ENCODE peak calls at places on chromosomes 2 and 18, in ten cellular contexts. One of them, this sample, is unnamed.

GRCh38 chr2:199463708-199464613 is 6.2 kb upstream of the SATB2 start:
- DNase-seq in right lobe of liver: peak; percentile 55
- DNase-seq in SK-N-SH: peak; percentile 33
- DNase-seq in Peyer's patch: no peak
- DNase-seq in upper lobe of right lung: no peak
- DNase-seq in CD8-positive, alpha-beta T cell: no peak
- DNase-seq in mesendoderm: no peak
- DNase-seq in right atrium auricular region: no peak
- DNase-seq in stomach: no peak
- DNase-seq in A549: no peak
- DNase-seq in this sample: no peak

GRCh38 chr18:14086459-14087231 is 45.6 kb downstream of the ZNF519 start:
- DNase-seq in right lobe of liver: no peak
- DNase-seq in SK-N-SH: peak; percentile 45
- DNase-seq in Peyer's patch: no peak
- DNase-seq in upper lobe of right lung: no peak
- DNase-seq in CD8-positive, alpha-beta T cell: no peak
- DNase-seq in mesendoderm: peak; percentile 74
- DNase-seq in right atrium auricular region: no peak
- DNase-seq in stomach: no peak
- DNase-seq in A549: peak; percentile 2
- DNase-seq in this sample: no peak

GRCh38 chr2:65939687-65940086 is 495.2 kb upstream of the MEIS1 start:
- DNase-seq in right lobe of liver: no peak
- DNase-seq in SK-N-SH: no peak
- DNase-seq in Peyer's patch: no peak
- DNase-seq in upper lobe of right lung: no peak
- DNase-seq in CD8-positive, alpha-beta T cell: no peak
- DNase-seq in mesendoderm: no peak
- DNase-seq in right atrium auricular region: no peak
- DNase-seq in stomach: no peak
- DNase-seq in A549: no peak
- DNase-seq in this sample: no peak

GRCh38 chr18:11948852-11949523 is 32.3 kb upstream of the IMPA2 start:
- DNase-seq in right lobe of liver: no peak
- DNase-seq in SK-N-SH: no peak
- DNase-seq in Peyer's patch: no peak
- DNase-seq in upper lobe of right lung: no peak
- DNase-seq in CD8-positive, alpha-beta T cell: no peak
- DNase-seq in mesendoderm: peak; percentile 60
- DNase-seq in right atrium auricular region: no peak
- DNase-seq in stomach: no peak
- DNase-seq in A549: no peak
- DNase-seq in this sample: no peak

GRCh38 chr18:23317975-23318675 is 135.0 kb upstream of the RIOK3 start:
- DNase-seq in right lobe of liver: no peak
- DNase-seq in SK-N-SH: no peak
- DNase-seq in Peyer's patch: no peak
- DNase-seq in upper lobe of right lung: no peak
- DNase-seq in CD8-positive, alpha-beta T cell: no peak
- DNase-seq in mesendoderm: no peak
- DNase-seq in right atrium auricular region: no peak
- DNase-seq in stomach: no peak
- DNase-seq in A549: no peak
- DNase-seq in this sample: no peak

GRCh38 chr2:218501665-218502064 is 66.5 kb downstream of the USP37 start:
- DNase-seq in right lobe of liver: no peak
- DNase-seq in SK-N-SH: no peak
- DNase-seq in Peyer's patch: no peak
- DNase-seq in upper lobe of right lung: no peak
- DNase-seq in CD8-positive, alpha-beta T cell: no peak
- DNase-seq in mesendoderm: peak; percentile 84
- DNase-seq in right atrium auricular region: no peak
- DNase-seq in stomach: no peak
- DNase-seq in A549: no peak
- DNase-seq in this sample: no peak

GRCh38 chr2:174332607-174333001 is 2.1 kb upstream of the SP9 start:
- DNase-seq in right lobe of liver: no peak
- DNase-seq in SK-N-SH: no peak
- DNase-seq in Peyer's patch: no peak
- DNase-seq in upper lobe of right lung: no peak
- DNase-seq in CD8-positive, alpha-beta T cell: no peak
- DNase-seq in mesendoderm: peak; percentile 85
- DNase-seq in right atrium auricular region: no peak
- DNase-seq in stomach: no peak
- DNase-seq in A549: no peak
- DNase-seq in this sample: no peak

GRCh38 chr2:98479959-98480524 is 35.4 kb downstream of the INPP4A start:
- DNase-seq in right lobe of liver: peak; percentile 81
- DNase-seq in SK-N-SH: peak; percentile 83
- DNase-seq in Peyer's patch: no peak
- DNase-seq in upper lobe of right lung: peak; percentile 74
- DNase-seq in CD8-positive, alpha-beta T cell: no peak
- DNase-seq in mesendoderm: peak; percentile 46
- DNase-seq in right atrium auricular region: no peak
- DNase-seq in stomach: peak; percentile 77
- DNase-seq in A549: no peak
- DNase-seq in this sample: peak; percentile 76

GRCh38 chr18:22831441-22831904 is 101.7 kb upstream of the RBBP8 start:
- DNase-seq in right lobe of liver: no peak
- DNase-seq in SK-N-SH: no peak
- DNase-seq in Peyer's patch: no peak
- DNase-seq in upper lobe of right lung: no peak
- DNase-seq in CD8-positive, alpha-beta T cell: no peak
- DNase-seq in mesendoderm: peak; percentile 38
- DNase-seq in right atrium auricular region: no peak
- DNase-seq in stomach: no peak
- DNase-seq in A549: no peak
- DNase-seq in this sample: no peak

GRCh38 chr2:74131901-74132300 is 15.8 kb downstream of the BOLA3 start:
- DNase-seq in right lobe of liver: no peak
- DNase-seq in SK-N-SH: no peak
- DNase-seq in Peyer's patch: no peak
- DNase-seq in upper lobe of right lung: no peak
- DNase-seq in CD8-positive, alpha-beta T cell: no peak
- DNase-seq in mesendoderm: no peak
- DNase-seq in right atrium auricular region: no peak
- DNase-seq in stomach: no peak
- DNase-seq in A549: no peak
- DNase-seq in this sample: no peak

GRCh38 chr2:101704816-101705565 is 7.5 kb downstream of the MAP4K4 start:
- DNase-seq in right lobe of liver: no peak
- DNase-seq in SK-N-SH: no peak
- DNase-seq in Peyer's patch: no peak
- DNase-seq in upper lobe of right lung: no peak
- DNase-seq in CD8-positive, alpha-beta T cell: peak; percentile 36
- DNase-seq in mesendoderm: no peak
- DNase-seq in right atrium auricular region: no peak
- DNase-seq in stomach: no peak
- DNase-seq in A549: no peak
- DNase-seq in this sample: no peak

GRCh38 chr2:55901941-55902340 is 21.6 kb downstream of the EFEMP1 start:
- DNase-seq in right lobe of liver: no peak
- DNase-seq in SK-N-SH: no peak
- DNase-seq in Peyer's patch: no peak
- DNase-seq in upper lobe of right lung: no peak
- DNase-seq in CD8-positive, alpha-beta T cell: no peak
- DNase-seq in mesendoderm: no peak
- DNase-seq in right atrium auricular region: no peak
- DNase-seq in stomach: no peak
- DNase-seq in A549: no peak
- DNase-seq in this sample: no peak

GRCh38 chr2:44273596-44273995 is 1.7 kb upstream of the SLC3A1 start:
- DNase-seq in right lobe of liver: no peak
- DNase-seq in SK-N-SH: no peak
- DNase-seq in Peyer's patch: no peak
- DNase-seq in upper lobe of right lung: no peak
- DNase-seq in CD8-positive, alpha-beta T cell: no peak
- DNase-seq in mesendoderm: no peak
- DNase-seq in right atrium auricular region: no peak
- DNase-seq in stomach: no peak
- DNase-seq in A549: no peak
- DNase-seq in this sample: no peak

GRCh38 chr2:179263015-179263414 is 1.6 kb downstream of the SESTD1 start:
- DNase-seq in right lobe of liver: no peak
- DNase-seq in SK-N-SH: no peak
- DNase-seq in Peyer's patch: no peak
- DNase-seq in upper lobe of right lung: no peak
- DNase-seq in CD8-positive, alpha-beta T cell: no peak
- DNase-seq in mesendoderm: no peak
- DNase-seq in right atrium auricular region: no peak
- DNase-seq in stomach: no peak
- DNase-seq in A549: no peak
- DNase-seq in this sample: no peak

GRCh38 chr2:172434821-172435607 is 7.6 kb downstream of the ITGA6 start:
- DNase-seq in right lobe of liver: no peak
- DNase-seq in SK-N-SH: no peak
- DNase-seq in Peyer's patch: no peak
- DNase-seq in upper lobe of right lung: no peak
- DNase-seq in CD8-positive, alpha-beta T cell: peak; percentile 65
- DNase-seq in mesendoderm: peak; percentile 59
- DNase-seq in right atrium auricular region: no peak
- DNase-seq in stomach: no peak
- DNase-seq in A549: no peak
- DNase-seq in this sample: no peak

DNA sequence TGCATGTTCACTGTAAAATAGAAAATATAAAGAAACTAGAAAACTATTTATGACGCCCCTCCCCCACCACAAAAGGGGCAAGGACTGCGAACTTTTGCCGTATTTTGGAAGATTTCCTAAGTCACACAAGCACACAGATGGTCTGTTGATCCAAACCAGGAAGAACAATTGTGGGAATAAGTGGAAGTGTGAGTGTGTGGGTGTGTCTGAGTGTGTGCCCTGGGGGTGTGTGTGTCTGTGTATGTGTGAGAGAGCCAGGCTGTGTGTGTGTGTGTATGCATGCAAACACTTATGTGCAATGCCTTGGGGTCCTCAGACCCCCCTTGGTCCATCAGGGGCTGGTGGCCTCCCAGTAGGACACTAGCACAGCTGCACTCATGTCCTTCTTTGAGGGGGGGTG is 43.1 kb downstream of the HPCAL1 start:
- DNase-seq in right lobe of liver: peak; percentile 11
- DNase-seq in SK-N-SH: no peak
- DNase-seq in Peyer's patch: no peak
- DNase-seq in upper lobe of right lung: no peak
- DNase-seq in CD8-positive, alpha-beta T cell: no peak
- DNase-seq in mesendoderm: no peak
- DNase-seq in right atrium auricular region: no peak
- DNase-seq in stomach: no peak
- DNase-seq in A549: no peak
- DNase-seq in this sample: no peak
- H3K4me1 ChIP-seq in right lobe of liver: no peaks in the 10 kb centered on the region
- H3K4me1 ChIP-seq in SK-N-SH: peaks cover 51% of the 10 kb centered on the region
- H3K4me1 ChIP-seq in Peyer's patch: no peaks in the 10 kb centered on the region
- H3K4me1 ChIP-seq in upper lobe of right lung: peaks cover 59% of the 10 kb centered on the region
- H3K4me1 ChIP-seq in CD8-positive, alpha-beta T cell: peaks cover 45% of the 10 kb centered on the region
- H3K4me1 ChIP-seq in mesendoderm: no peaks in the 10 kb centered on the region
- H3K4me1 ChIP-seq in right atrium auricular region: no peaks in the 10 kb centered on the region
- H3K4me1 ChIP-seq in stomach: peaks cover 35% of the 10 kb centered on the region
- H3K4me1 ChIP-seq in A549: peaks cover 69% of the 10 kb centered on the region
- H3K4me1 ChIP-seq in this sample: peaks cover 64% of the 10 kb centered on the region

DNA sequence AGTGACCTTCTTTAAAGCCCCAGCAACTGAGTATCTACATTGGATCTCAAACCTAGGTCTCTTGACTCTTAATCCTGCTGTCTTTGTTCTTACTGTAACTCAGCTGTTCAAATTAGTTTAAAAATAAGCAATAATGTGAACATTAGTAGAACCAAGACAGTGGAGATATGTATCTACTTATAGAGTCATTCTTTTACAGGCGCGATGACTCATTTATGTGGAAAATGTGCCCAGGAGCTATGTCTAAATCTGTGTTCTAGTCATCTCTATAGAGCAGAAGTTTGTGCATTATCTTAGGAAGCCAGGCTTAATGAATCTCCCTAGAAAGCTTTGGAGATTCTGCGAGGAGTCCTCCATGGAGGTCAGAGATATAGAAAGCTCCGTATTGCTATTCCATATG is 211.5 kb downstream of the TRIB2 start:
- DNase-seq in right lobe of liver: no peak
- DNase-seq in SK-N-SH: peak; percentile 41
- DNase-seq in Peyer's patch: no peak
- DNase-seq in upper lobe of right lung: no peak
- DNase-seq in CD8-positive, alpha-beta T cell: no peak
- DNase-seq in mesendoderm: no peak
- DNase-seq in right atrium auricular region: no peak
- DNase-seq in stomach: no peak
- DNase-seq in A549: no peak
- DNase-seq in this sample: no peak
- H3K4me3 ChIP-seq in right lobe of liver: no peak overlapping the region
- H3K4me3 ChIP-seq in SK-N-SH: no peak overlapping the region
- H3K4me3 ChIP-seq in Peyer's patch: no peak overlapping the region
- H3K4me3 ChIP-seq in upper lobe of right lung: no peak overlapping the region
- H3K4me3 ChIP-seq in CD8-positive, alpha-beta T cell: no peak overlapping the region
- H3K4me3 ChIP-seq in mesendoderm: no peak overlapping the region
- H3K4me3 ChIP-seq in right atrium auricular region: no peak overlapping the region
- H3K4me3 ChIP-seq in stomach: no peak overlapping the region
- H3K4me3 ChIP-seq in A549: no peak overlapping the region
- H3K4me3 ChIP-seq in this sample: no peak overlapping the region

GRCh38 chr2:105760191-105760590 is 15.5 kb downstream of the NCK2 start:
- DNase-seq in right lobe of liver: no peak
- DNase-seq in SK-N-SH: no peak
- DNase-seq in Peyer's patch: peak; percentile 7
- DNase-seq in upper lobe of right lung: no peak
- DNase-seq in CD8-positive, alpha-beta T cell: no peak
- DNase-seq in mesendoderm: peak; percentile 30
- DNase-seq in right atrium auricular region: no peak
- DNase-seq in stomach: no peak
- DNase-seq in A549: no peak
- DNase-seq in this sample: no peak
- H3K4me1 ChIP-seq in right lobe of liver: no peaks in the 10 kb centered on the region
- H3K4me1 ChIP-seq in SK-N-SH: peaks cover 6% of the 10 kb centered on the region
- H3K4me1 ChIP-seq in Peyer's patch: no peaks in the 10 kb centered on the region
- H3K4me1 ChIP-seq in upper lobe of right lung: peaks cover 26% of the 10 kb centered on the region
- H3K4me1 ChIP-seq in CD8-positive, alpha-beta T cell: peaks cover 95% of the 10 kb centered on the region
- H3K4me1 ChIP-seq in mesendoderm: peaks cover 18% of the 10 kb centered on the region
- H3K4me1 ChIP-seq in right atrium auricular region: no peaks in the 10 kb centered on the region
- H3K4me1 ChIP-seq in stomach: peaks cover 32% of the 10 kb centered on the region
- H3K4me1 ChIP-seq in A549: no peaks in the 10 kb centered on the region
- H3K4me1 ChIP-seq in this sample: peaks cover 43% of the 10 kb centered on the region

GRCh38 chr18:63949068-63949737 is at the start of gene HMSD:
- DNase-seq in right lobe of liver: peak; percentile 77
- DNase-seq in SK-N-SH: peak; percentile 56
- DNase-seq in Peyer's patch: peak; percentile 59
- DNase-seq in upper lobe of right lung: peak; percentile 88
- DNase-seq in CD8-positive, alpha-beta T cell: peak; percentile 59
- DNase-seq in mesendoderm: peak; percentile 81
- DNase-seq in right atrium auricular region: no peak
- DNase-seq in stomach: peak; percentile 61
- DNase-seq in A549: peak; percentile 53
- DNase-seq in this sample: peak; percentile 66
- H3K4me3 ChIP-seq in right lobe of liver: peak within 1 kb of the TSS; percentile 44
- H3K4me3 ChIP-seq in SK-N-SH: no peak within 1 kb of the TSS
- H3K4me3 ChIP-seq in Peyer's patch: peak within 1 kb of the TSS; percentile 39
- H3K4me3 ChIP-seq in upper lobe of right lung: peak within 1 kb of the TSS; percentile 42
- H3K4me3 ChIP-seq in CD8-positive, alpha-beta T cell: no peak within 1 kb of the TSS
- H3K4me3 ChIP-seq in mesendoderm: no peak within 1 kb of the TSS
- H3K4me3 ChIP-seq in right atrium auricular region: peak within 1 kb of the TSS; percentile 42
- H3K4me3 ChIP-seq in stomach: peak within 1 kb of the TSS; percentile 35
- H3K4me3 ChIP-seq in A549: peak within 1 kb of the TSS; percentile 37
- H3K4me3 ChIP-seq in this sample: no peak within 1 kb of the TSS